ENCODE peak calls at places on chromosomes 6 and 20, in nine cellular contexts. X is GM12865; I is HCT116; S is CD8-positive, alpha-beta memory T cell; V is esophagus squamous epithelium; M is cardiac muscle cell; W is heart right ventricle; B is upper lobe of right lung; A is cardiac fibroblast. U is an unnamed sample.
A peak's percentile ranks its signal among the peaks of the same experiment; 100 is the strongest.

GRCh38 chr6:53484409-53485280 is 60.3 kb downstream of the GCLC start:
- DNase-seq in V (peak; percentile 7), A (peak; percentile 85), I (peak; percentile 55), W (peak; percentile 82), X (peak; percentile 79), M (peak; percentile 79), B (no peak), S (peak; percentile 64), U (peak; percentile 66)

GRCh38 chr20:18287546-18287914 is 797 bp upstream of the ZNF133 start:
- DNase-seq in A (no peak), V (no peak), W (peak; percentile 7), B (peak; percentile 71), I (no peak), M (no peak), X (no peak), S (peak; percentile 1), U (no peak)

GRCh38 chr6:79421001-79421411 is 116.2 kb downstream of the LCA5 start:
- DNase-seq in B (no peak), S (no peak), W (no peak), A (peak; percentile 79), M (no peak), X (no peak), V (no peak), I (no peak), U (no peak)

GRCh38 chr20:20680991-20681508 is 31.4 kb downstream of the RALGAPA2 start:
- DNase-seq in W (no peak), A (no peak), V (no peak), B (no peak), X (peak; percentile 15), S (no peak), I (no peak), M (no peak), U (no peak)

GRCh38 chr20:3383878-3384495 is 23.5 kb downstream of the DNAAF9 start:
- DNase-seq in W (no peak), A (peak; percentile 9), S (no peak), X (peak; percentile 50), V (no peak), I (no peak), B (no peak), M (no peak), U (no peak)

GRCh38 chr6:53496100-53496499 is 48.8 kb downstream of the GCLC start:
- DNase-seq in X (no peak), S (no peak), A (no peak), M (no peak), B (no peak), I (no peak), V (no peak), W (no peak), U (peak; percentile 24)

GRCh38 chr20:8118735-8119134 is 13.3 kb upstream of the PLCB1 start:
- DNase-seq in W (no peak), A (no peak), X (no peak), I (no peak), M (no peak), V (no peak), S (no peak), B (no peak), U (no peak)

GRCh38 chr6:169411722-169412121 is 158.1 kb upstream of the THBS2 start:
- DNase-seq in S (no peak), W (no peak), I (no peak), X (no peak), M (no peak), B (no peak), V (no peak), A (no peak), U (no peak)

GRCh38 chr6:3162067-3162497 is 4.7 kb upstream of the TUBB2A start:
- DNase-seq in V (no peak), X (peak; percentile 36), M (no peak), A (peak; percentile 33), B (no peak), I (no peak), S (no peak), W (no peak), U (no peak)

GRCh38 chr6:33632603-33633039 is 11.5 kb downstream of the ITPR3 start:
- DNase-seq in S (peak; percentile 46), M (peak; percentile 63), A (peak; percentile 52), X (peak; percentile 62), W (peak; percentile 41), B (no peak), I (peak; percentile 37), V (no peak), U (no peak)

GRCh38 chr6:100269189-100269588 is 195.5 kb downstream of the SIM1 start:
- DNase-seq in A (peak; percentile 90), S (no peak), B (no peak), I (no peak), X (no peak), W (no peak), M (no peak), V (no peak), U (no peak)

GRCh38 chr20:36728986-36729385 is 16.9 kb downstream of the NDRG3 start:
- DNase-seq in W (no peak), B (no peak), V (no peak), X (peak; percentile 42), S (no peak), M (no peak), I (no peak), A (peak; percentile 26), U (no peak)

GRCh38 chr6:150717419-150717818 is 117.7 kb downstream of the PLEKHG1 start:
- DNase-seq in B (peak; percentile 69), X (no peak), V (no peak), A (no peak), S (no peak), M (no peak), I (no peak), W (no peak), U (no peak)
- H3K4me3 ChIP-seq in B (no peak overlapping the region), X (no peak overlapping the region), V (no peak overlapping the region), A (no peak overlapping the region), S (no peak overlapping the region), M (no peak overlapping the region), I (no peak overlapping the region), W (no peak overlapping the region), U (no peak overlapping the region)

DNA sequence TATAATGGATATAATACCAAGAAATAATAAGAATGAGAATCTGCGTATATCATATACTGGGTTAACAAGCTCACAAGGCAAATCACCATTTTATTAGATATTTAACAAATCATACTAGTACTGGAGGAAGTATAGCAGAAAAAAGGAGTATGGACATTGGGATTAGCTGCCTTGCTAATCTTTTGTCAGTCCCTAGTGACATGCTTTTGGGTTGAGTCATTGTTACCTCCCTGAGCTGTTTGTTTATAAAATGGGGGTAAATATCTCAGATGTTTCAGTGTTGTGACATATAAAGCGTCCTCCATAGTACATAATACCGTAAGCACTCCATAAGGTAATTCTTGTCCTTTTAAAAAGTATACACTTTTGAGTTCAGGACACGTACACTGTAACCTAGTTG is 107.0 kb downstream of the ESR1 start:
- DNase-seq in A (peak; percentile 81), W (no peak), I (no peak), M (no peak), S (no peak), B (no peak), V (no peak), X (no peak), U (no peak)
- H3K4me3 ChIP-seq in A (no peak overlapping the region), W (no peak overlapping the region), I (no peak overlapping the region), M (no peak overlapping the region), S (no peak overlapping the region), B (no peak overlapping the region), V (no peak overlapping the region), X (no peak overlapping the region), U (no peak overlapping the region)

GRCh38 chr6:71290611-71291010 is 2.0 kb downstream of the OGFRL1 start:
- DNase-seq in X (no peak), M (no peak), S (no peak), V (no peak), B (no peak), A (no peak), W (no peak), I (no peak), U (no peak)
- H3K4me3 ChIP-seq in X (no peak overlapping the region), M (no peak overlapping the region), S (no peak overlapping the region), V (peak overlapping the region; percentile 94), B (peak overlapping the region; percentile 74), A (no peak overlapping the region), W (peak overlapping the region; percentile 87), I (no peak overlapping the region), U (no peak overlapping the region)

DNA sequence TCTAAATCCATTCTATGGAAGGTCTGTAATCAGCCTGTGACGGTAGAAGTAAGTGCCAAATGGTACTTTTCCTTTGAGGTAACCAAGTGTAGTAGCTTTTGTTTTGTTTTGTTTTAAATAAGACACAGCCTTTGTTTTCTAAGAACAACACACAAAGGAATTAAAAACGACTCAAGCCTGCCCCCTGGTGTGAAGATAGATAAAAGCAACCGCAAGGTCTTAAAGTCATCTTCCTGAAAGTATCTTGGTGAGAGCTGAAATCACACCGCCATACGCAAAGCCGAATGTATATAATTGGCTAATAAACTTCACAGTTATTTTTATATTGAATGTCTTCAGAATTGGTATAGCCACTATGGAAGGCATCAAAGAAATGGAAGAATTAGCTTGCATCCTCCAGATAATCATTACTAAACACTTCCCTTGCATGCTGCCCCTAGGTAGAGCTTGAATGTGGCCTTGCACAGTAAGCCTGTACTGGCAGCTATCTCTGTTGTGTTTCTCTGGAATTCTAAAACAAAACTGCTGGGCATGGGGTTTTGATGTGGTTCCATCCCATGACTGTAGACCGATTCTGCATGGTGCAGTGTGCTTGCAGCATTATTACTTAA is 95.6 kb downstream of the LAMP5 start:
- DNase-seq in V (no peak), I (peak; percentile 59), B (no peak), X (peak; percentile 86), S (no peak), W (peak; percentile 55), M (peak; percentile 76), A (peak; percentile 86), U (peak; percentile 67)
- H3K4me3 ChIP-seq in V (no peak overlapping the region), I (no peak overlapping the region), B (no peak overlapping the region), X (no peak overlapping the region), S (no peak overlapping the region), W (no peak overlapping the region), M (no peak overlapping the region), A (no peak overlapping the region), U (no peak overlapping the region)

GRCh38 chr6:145733770-145734169 is 1.6 kb downstream of the EPM2A start:
- DNase-seq in W (no peak), V (no peak), X (no peak), M (no peak), S (no peak), A (no peak), I (no peak), B (no peak), U (no peak)
- H3K4me3 ChIP-seq in W (peak overlapping the region; percentile 71), V (peak overlapping the region; percentile 92), X (peak overlapping the region; percentile 92), M (peak overlapping the region; percentile 64), S (no peak overlapping the region), A (no peak overlapping the region), I (peak overlapping the region; percentile 69), B (peak overlapping the region; percentile 78), U (peak overlapping the region; percentile 74)

GRCh38 chr6:39849228-39849627 is 57.1 kb downstream of the DAAM2 start:
- DNase-seq in W (no peak), M (no peak), V (no peak), X (no peak), S (no peak), I (no peak), A (no peak), B (no peak), U (no peak)
- H3K4me3 ChIP-seq in W (peak overlapping the region; percentile 15), M (no peak overlapping the region), V (no peak overlapping the region), X (no peak overlapping the region), S (no peak overlapping the region), I (no peak overlapping the region), A (no peak overlapping the region), B (no peak overlapping the region), U (no peak overlapping the region)